ENCODE peak calls at places on chromosome 10, in ten cellular contexts. One of them, this sample, is unnamed.
A peak's percentile ranks its signal among the peaks of the same experiment; 100 is the strongest.

GRCh38 chr10:7119325-7120015 is 291.4 kb downstream of the SFMBT2 start:
- DNase-seq in IMR-90: peak; percentile 35
- DNase-seq in endothelial cell: no peak
- DNase-seq in GM20000: no peak
- DNase-seq in body of pancreas: no peak
- DNase-seq in neural crest cell: no peak
- DNase-seq in pancreas: no peak
- DNase-seq in MM.1S: no peak
- DNase-seq in foreskin fibroblast: peak; percentile 32
- DNase-seq in thoracic aorta: no peak
- DNase-seq in this sample: no peak

GRCh38 chr10:13815766-13816165 is 229.0 kb downstream of the PRPF18 start:
- DNase-seq in GM20000: no peak
- DNase-seq in thoracic aorta: no peak
- DNase-seq in body of pancreas: no peak
- DNase-seq in pancreas: no peak
- DNase-seq in foreskin fibroblast: peak; percentile 58
- DNase-seq in IMR-90: peak; percentile 82
- DNase-seq in MM.1S: no peak
- DNase-seq in neural crest cell: no peak
- DNase-seq in endothelial cell: no peak
- DNase-seq in this sample: peak; percentile 79

GRCh38 chr10:6123467-6124042 is 34.7 kb downstream of the RBM17 start:
- DNase-seq in body of pancreas: no peak
- DNase-seq in GM20000: no peak
- DNase-seq in MM.1S: no peak
- DNase-seq in foreskin fibroblast: no peak
- DNase-seq in thoracic aorta: no peak
- DNase-seq in neural crest cell: no peak
- DNase-seq in pancreas: no peak
- DNase-seq in IMR-90: peak; percentile 27
- DNase-seq in endothelial cell: no peak
- DNase-seq in this sample: no peak

GRCh38 chr10:77715081-77715480 is 77.5 kb upstream of the KCNMA1 start:
- DNase-seq in thoracic aorta: no peak
- DNase-seq in endothelial cell: peak; percentile 11
- DNase-seq in GM20000: no peak
- DNase-seq in pancreas: no peak
- DNase-seq in neural crest cell: no peak
- DNase-seq in IMR-90: no peak
- DNase-seq in MM.1S: peak; percentile 29
- DNase-seq in foreskin fibroblast: no peak
- DNase-seq in body of pancreas: peak; percentile 11
- DNase-seq in this sample: no peak

GRCh38 chr10:10432306-10433035 is 585.2 kb upstream of the CELF2 start:
- DNase-seq in GM20000: no peak
- DNase-seq in IMR-90: peak; percentile 43
- DNase-seq in thoracic aorta: no peak
- DNase-seq in neural crest cell: no peak
- DNase-seq in MM.1S: no peak
- DNase-seq in pancreas: no peak
- DNase-seq in body of pancreas: no peak
- DNase-seq in endothelial cell: no peak
- DNase-seq in foreskin fibroblast: peak; percentile 43
- DNase-seq in this sample: no peak

GRCh38 chr10:79242620-79243152 is 104.6 kb upstream of the PPIF start:
- DNase-seq in thoracic aorta: no peak
- DNase-seq in GM20000: peak; percentile 88
- DNase-seq in foreskin fibroblast: peak; percentile 94
- DNase-seq in pancreas: peak; percentile 69
- DNase-seq in MM.1S: peak; percentile 87
- DNase-seq in endothelial cell: peak; percentile 73
- DNase-seq in IMR-90: peak; percentile 87
- DNase-seq in body of pancreas: peak; percentile 53
- DNase-seq in neural crest cell: peak; percentile 62
- DNase-seq in this sample: peak; percentile 80

GRCh38 chr10:72170263-72170662 is 45.5 kb upstream of the ANAPC16 start:
- DNase-seq in body of pancreas: peak; percentile 25
- DNase-seq in IMR-90: no peak
- DNase-seq in endothelial cell: no peak
- DNase-seq in neural crest cell: no peak
- DNase-seq in thoracic aorta: no peak
- DNase-seq in GM20000: no peak
- DNase-seq in MM.1S: no peak
- DNase-seq in foreskin fibroblast: no peak
- DNase-seq in pancreas: no peak
- DNase-seq in this sample: no peak

GRCh38 chr10:103814626-103815370 is 40.6 kb downstream of the SH3PXD2A start:
- DNase-seq in IMR-90: peak; percentile 61
- DNase-seq in MM.1S: no peak
- DNase-seq in neural crest cell: no peak
- DNase-seq in body of pancreas: no peak
- DNase-seq in thoracic aorta: no peak
- DNase-seq in GM20000: no peak
- DNase-seq in pancreas: no peak
- DNase-seq in endothelial cell: no peak
- DNase-seq in foreskin fibroblast: peak; percentile 67
- DNase-seq in this sample: no peak

GRCh38 chr10:117552156-117552620 is 9.6 kb downstream of the EMX2 start:
- DNase-seq in body of pancreas: no peak
- DNase-seq in pancreas: peak; percentile 52
- DNase-seq in thoracic aorta: no peak
- DNase-seq in GM20000: no peak
- DNase-seq in foreskin fibroblast: peak; percentile 9
- DNase-seq in MM.1S: no peak
- DNase-seq in endothelial cell: peak; percentile 26
- DNase-seq in neural crest cell: no peak
- DNase-seq in IMR-90: no peak
- DNase-seq in this sample: no peak

GRCh38 chr10:47261121-47261520 is 38.9 kb upstream of the GDF10 start:
- DNase-seq in thoracic aorta: no peak
- DNase-seq in neural crest cell: no peak
- DNase-seq in MM.1S: peak; percentile 85
- DNase-seq in GM20000: peak; percentile 61
- DNase-seq in endothelial cell: no peak
- DNase-seq in body of pancreas: no peak
- DNase-seq in IMR-90: no peak
- DNase-seq in pancreas: no peak
- DNase-seq in foreskin fibroblast: no peak
- DNase-seq in this sample: no peak

GRCh38 chr10:32315426-32315825 is 31.5 kb downstream of the EPC1 start:
- DNase-seq in body of pancreas: no peak
- DNase-seq in GM20000: no peak
- DNase-seq in MM.1S: no peak
- DNase-seq in pancreas: no peak
- DNase-seq in foreskin fibroblast: no peak
- DNase-seq in neural crest cell: no peak
- DNase-seq in IMR-90: no peak
- DNase-seq in endothelial cell: no peak
- DNase-seq in thoracic aorta: no peak
- DNase-seq in this sample: no peak

GRCh38 chr10:91249700-91250099 is 29.2 kb downstream of the PCGF5 start:
- DNase-seq in neural crest cell: no peak
- DNase-seq in pancreas: no peak
- DNase-seq in thoracic aorta: no peak
- DNase-seq in endothelial cell: no peak
- DNase-seq in IMR-90: no peak
- DNase-seq in body of pancreas: no peak
- DNase-seq in GM20000: no peak
- DNase-seq in MM.1S: no peak
- DNase-seq in foreskin fibroblast: no peak
- DNase-seq in this sample: no peak

GRCh38 chr10:93305122-93305521 is 177.0 kb downstream of the MYOF start:
- DNase-seq in IMR-90: no peak
- DNase-seq in MM.1S: no peak
- DNase-seq in pancreas: no peak
- DNase-seq in neural crest cell: no peak
- DNase-seq in body of pancreas: no peak
- DNase-seq in thoracic aorta: no peak
- DNase-seq in endothelial cell: no peak
- DNase-seq in GM20000: no peak
- DNase-seq in foreskin fibroblast: no peak
- DNase-seq in this sample: no peak

GRCh38 chr10:24723386-24723787 is 300 bp downstream of the ARHGAP21 start:
- DNase-seq in foreskin fibroblast: peak; percentile 57
- DNase-seq in neural crest cell: no peak
- DNase-seq in pancreas: peak; percentile 75
- DNase-seq in IMR-90: peak; percentile 36
- DNase-seq in GM20000: no peak
- DNase-seq in MM.1S: peak; percentile 49
- DNase-seq in endothelial cell: no peak
- DNase-seq in body of pancreas: no peak
- DNase-seq in thoracic aorta: no peak
- DNase-seq in this sample: peak; percentile 23

GRCh38 chr10:89793649-89794254 is 92.4 kb downstream of the KIF20B start:
- DNase-seq in neural crest cell: peak; percentile 43
- DNase-seq in thoracic aorta: no peak
- DNase-seq in body of pancreas: peak; percentile 33
- DNase-seq in IMR-90: peak; percentile 74
- DNase-seq in pancreas: no peak
- DNase-seq in GM20000: peak; percentile 69
- DNase-seq in endothelial cell: peak; percentile 54
- DNase-seq in MM.1S: peak; percentile 80
- DNase-seq in foreskin fibroblast: peak; percentile 85
- DNase-seq in this sample: peak; percentile 60

GRCh38 chr10:75982611-75983369 is 551.4 kb downstream of the LRMDA start:
- DNase-seq in thoracic aorta: peak; percentile 13
- DNase-seq in body of pancreas: peak; percentile 72
- DNase-seq in GM20000: no peak
- DNase-seq in endothelial cell: no peak
- DNase-seq in IMR-90: peak; percentile 6
- DNase-seq in foreskin fibroblast: peak; percentile 71
- DNase-seq in MM.1S: no peak
- DNase-seq in neural crest cell: no peak
- DNase-seq in pancreas: no peak
- DNase-seq in this sample: no peak

GRCh38 chr10:128050937-128051336 is 75.3 kb downstream of the MKI67 start:
- DNase-seq in endothelial cell: no peak
- DNase-seq in neural crest cell: no peak
- DNase-seq in MM.1S: no peak
- DNase-seq in GM20000: no peak
- DNase-seq in pancreas: no peak
- DNase-seq in IMR-90: no peak
- DNase-seq in foreskin fibroblast: no peak
- DNase-seq in thoracic aorta: no peak
- DNase-seq in body of pancreas: no peak
- DNase-seq in this sample: no peak

GRCh38 chr10:122207135-122207534 is 64.0 kb upstream of the BTBD16 start:
- DNase-seq in GM20000: no peak
- DNase-seq in IMR-90: no peak
- DNase-seq in foreskin fibroblast: no peak
- DNase-seq in thoracic aorta: no peak
- DNase-seq in endothelial cell: no peak
- DNase-seq in neural crest cell: no peak
- DNase-seq in MM.1S: no peak
- DNase-seq in body of pancreas: no peak
- DNase-seq in pancreas: no peak
- DNase-seq in this sample: no peak

GRCh38 chr10:122207596-122207995 is 63.5 kb upstream of the BTBD16 start:
- DNase-seq in foreskin fibroblast: no peak
- DNase-seq in neural crest cell: no peak
- DNase-seq in pancreas: no peak
- DNase-seq in endothelial cell: peak; percentile 38
- DNase-seq in IMR-90: peak; percentile 51
- DNase-seq in thoracic aorta: no peak
- DNase-seq in GM20000: no peak
- DNase-seq in body of pancreas: no peak
- DNase-seq in MM.1S: no peak
- DNase-seq in this sample: no peak

GRCh38 chr10:122204691-122205489 is 66.2 kb upstream of the BTBD16 start:
- DNase-seq in thoracic aorta: no peak
- DNase-seq in endothelial cell: no peak
- DNase-seq in foreskin fibroblast: no peak
- DNase-seq in pancreas: no peak
- DNase-seq in body of pancreas: no peak
- DNase-seq in MM.1S: no peak
- DNase-seq in neural crest cell: no peak
- DNase-seq in IMR-90: no peak
- DNase-seq in GM20000: no peak
- DNase-seq in this sample: no peak

GRCh38 chr10:122208616-122209430 is 62.3 kb upstream of the BTBD16 start:
- DNase-seq in neural crest cell: no peak
- DNase-seq in IMR-90: no peak
- DNase-seq in body of pancreas: no peak
- DNase-seq in pancreas: no peak
- DNase-seq in MM.1S: no peak
- DNase-seq in endothelial cell: no peak
- DNase-seq in GM20000: no peak
- DNase-seq in thoracic aorta: no peak
- DNase-seq in foreskin fibroblast: no peak
- DNase-seq in this sample: no peak

GRCh38 chr10:122206471-122207065 is 64.5 kb upstream of the BTBD16 start:
- DNase-seq in endothelial cell: no peak
- DNase-seq in GM20000: no peak
- DNase-seq in foreskin fibroblast: peak; percentile 36
- DNase-seq in MM.1S: no peak
- DNase-seq in pancreas: no peak
- DNase-seq in neural crest cell: no peak
- DNase-seq in thoracic aorta: no peak
- DNase-seq in IMR-90: peak; percentile 26
- DNase-seq in body of pancreas: no peak
- DNase-seq in this sample: peak; percentile 29
- TF ChIP-seq CTCF in endothelial cell: no peak
- TF ChIP-seq CTCF in GM20000: no peak
- TF ChIP-seq CTCF in foreskin fibroblast: no peak
- TF ChIP-seq CTCF in MM.1S: no peak
- TF ChIP-seq CTCF in pancreas: no peak
- TF ChIP-seq CTCF in neural crest cell: no peak
- TF ChIP-seq CTCF in thoracic aorta: no peak
- TF ChIP-seq CTCF in IMR-90: peak; percentile 12
- TF ChIP-seq CTCF in body of pancreas: no peak
- TF ChIP-seq CTCF in this sample: peak; percentile 42

GRCh38 chr10:20858292-20859124 is 38.6 kb downstream of the NEBL start:
- DNase-seq in endothelial cell: no peak
- DNase-seq in thoracic aorta: no peak
- DNase-seq in IMR-90: peak; percentile 22
- DNase-seq in foreskin fibroblast: peak; percentile 56
- DNase-seq in pancreas: no peak
- DNase-seq in GM20000: no peak
- DNase-seq in neural crest cell: no peak
- DNase-seq in body of pancreas: no peak
- DNase-seq in MM.1S: peak; percentile 37
- DNase-seq in this sample: peak; percentile 34
- TF ChIP-seq CTCF in endothelial cell: peak; percentile 64
- TF ChIP-seq CTCF in thoracic aorta: peak; percentile 19
- TF ChIP-seq CTCF in IMR-90: peak; percentile 56
- TF ChIP-seq CTCF in foreskin fibroblast: no peak
- TF ChIP-seq CTCF in pancreas: no peak
- TF ChIP-seq CTCF in GM20000: peak; percentile 30
- TF ChIP-seq CTCF in neural crest cell: peak; percentile 80
- TF ChIP-seq CTCF in body of pancreas: peak; percentile 59
- TF ChIP-seq CTCF in MM.1S: peak; percentile 60
- TF ChIP-seq CTCF in this sample: peak; percentile 76

GRCh38 chr10:59234814-59235429 is 58.5 kb downstream of the PHYHIPL start:
- DNase-seq in neural crest cell: peak; percentile 20
- DNase-seq in body of pancreas: peak; percentile 31
- DNase-seq in MM.1S: peak; percentile 29
- DNase-seq in endothelial cell: peak; percentile 46
- DNase-seq in thoracic aorta: no peak
- DNase-seq in foreskin fibroblast: peak; percentile 65
- DNase-seq in pancreas: no peak
- DNase-seq in IMR-90: peak; percentile 58
- DNase-seq in GM20000: no peak
- DNase-seq in this sample: peak; percentile 36
- TF ChIP-seq CTCF in neural crest cell: peak; percentile 78
- TF ChIP-seq CTCF in body of pancreas: peak; percentile 39
- TF ChIP-seq CTCF in MM.1S: peak; percentile 63
- TF ChIP-seq CTCF in endothelial cell: peak; percentile 37
- TF ChIP-seq CTCF in thoracic aorta: peak; percentile 32
- TF ChIP-seq CTCF in foreskin fibroblast: peak; percentile 64
- TF ChIP-seq CTCF in pancreas: no peak
- TF ChIP-seq CTCF in IMR-90: peak; percentile 62
- TF ChIP-seq CTCF in GM20000: peak; percentile 10
- TF ChIP-seq CTCF in this sample: peak; percentile 81

GRCh38 chr10:26881600-26882331 is 21.0 kb upstream of the ABI1 start:
- DNase-seq in endothelial cell: no peak
- DNase-seq in thoracic aorta: no peak
- DNase-seq in GM20000: peak; percentile 53
- DNase-seq in body of pancreas: no peak
- DNase-seq in neural crest cell: no peak
- DNase-seq in pancreas: no peak
- DNase-seq in foreskin fibroblast: peak; percentile 80
- DNase-seq in MM.1S: peak; percentile 69
- DNase-seq in IMR-90: peak; percentile 76
- DNase-seq in this sample: peak; percentile 65
- TF ChIP-seq CTCF in endothelial cell: peak; percentile 21
- TF ChIP-seq CTCF in thoracic aorta: peak; percentile 51
- TF ChIP-seq CTCF in GM20000: peak; percentile 53
- TF ChIP-seq CTCF in body of pancreas: peak; percentile 86
- TF ChIP-seq CTCF in neural crest cell: peak; percentile 80
- TF ChIP-seq CTCF in pancreas: no peak
- TF ChIP-seq CTCF in foreskin fibroblast: peak; percentile 77
- TF ChIP-seq CTCF in MM.1S: peak; percentile 66
- TF ChIP-seq CTCF in IMR-90: peak; percentile 91
- TF ChIP-seq CTCF in this sample: peak; percentile 79